ENCODE peak calls at places on chromosomes 3 and 15, in nine cellular contexts. One of them, this sample, is unnamed.

GRCh38 chr15:84749111-84749991 is 959 bp downstream of the ZNF592 start:
- DNase-seq in psoas muscle: peak; percentile 47
- DNase-seq in adrenal gland: peak; percentile 69
- DNase-seq in bronchial epithelial cell: no peak
- DNase-seq in lower leg skin: peak; percentile 87
- DNase-seq in mucosa of descending colon: peak; percentile 67
- DNase-seq in coronary artery: peak; percentile 78
- DNase-seq in heart left ventricle: peak; percentile 51
- DNase-seq in epithelial cell of esophagus: peak; percentile 34
- DNase-seq in this sample: no peak

GRCh38 chr3:132311860-132312259 is 5.3 kb upstream of the ACP3 start:
- DNase-seq in psoas muscle: no peak
- DNase-seq in adrenal gland: no peak
- DNase-seq in bronchial epithelial cell: no peak
- DNase-seq in lower leg skin: no peak
- DNase-seq in mucosa of descending colon: no peak
- DNase-seq in coronary artery: no peak
- DNase-seq in heart left ventricle: no peak
- DNase-seq in epithelial cell of esophagus: no peak
- DNase-seq in this sample: no peak

GRCh38 chr15:57654136-57654845 is 52.2 kb upstream of the POLR2M start:
- DNase-seq in psoas muscle: no peak
- DNase-seq in adrenal gland: no peak
- DNase-seq in bronchial epithelial cell: peak; percentile 46
- DNase-seq in lower leg skin: no peak
- DNase-seq in mucosa of descending colon: no peak
- DNase-seq in coronary artery: no peak
- DNase-seq in heart left ventricle: no peak
- DNase-seq in epithelial cell of esophagus: peak; percentile 62
- DNase-seq in this sample: peak; percentile 16

GRCh38 chr3:65938147-65938546 is 100.6 kb downstream of the MAGI1 start:
- DNase-seq in psoas muscle: no peak
- DNase-seq in adrenal gland: no peak
- DNase-seq in bronchial epithelial cell: no peak
- DNase-seq in lower leg skin: no peak
- DNase-seq in mucosa of descending colon: no peak
- DNase-seq in coronary artery: no peak
- DNase-seq in heart left ventricle: no peak
- DNase-seq in epithelial cell of esophagus: no peak
- DNase-seq in this sample: no peak

GRCh38 chr3:66554178-66554577 is 53.4 kb upstream of the LRIG1 start:
- DNase-seq in psoas muscle: no peak
- DNase-seq in adrenal gland: no peak
- DNase-seq in bronchial epithelial cell: peak; percentile 30
- DNase-seq in lower leg skin: no peak
- DNase-seq in mucosa of descending colon: no peak
- DNase-seq in coronary artery: no peak
- DNase-seq in heart left ventricle: no peak
- DNase-seq in epithelial cell of esophagus: peak; percentile 11
- DNase-seq in this sample: peak; percentile 10

GRCh38 chr15:64686130-64686735 is 89.2 kb downstream of the RBPMS2 start:
- DNase-seq in psoas muscle: no peak
- DNase-seq in adrenal gland: peak; percentile 53
- DNase-seq in bronchial epithelial cell: peak; percentile 45
- DNase-seq in lower leg skin: no peak
- DNase-seq in mucosa of descending colon: no peak
- DNase-seq in coronary artery: no peak
- DNase-seq in heart left ventricle: no peak
- DNase-seq in epithelial cell of esophagus: peak; percentile 58
- DNase-seq in this sample: no peak

GRCh38 chr3:175057406-175057805 is 198.3 kb downstream of the NAALADL2 start:
- DNase-seq in psoas muscle: no peak
- DNase-seq in adrenal gland: no peak
- DNase-seq in bronchial epithelial cell: no peak
- DNase-seq in lower leg skin: no peak
- DNase-seq in mucosa of descending colon: no peak
- DNase-seq in coronary artery: no peak
- DNase-seq in heart left ventricle: no peak
- DNase-seq in epithelial cell of esophagus: no peak
- DNase-seq in this sample: no peak

GRCh38 chr3:32175607-32176197 is 62.8 kb upstream of the CMTM8 start:
- DNase-seq in psoas muscle: no peak
- DNase-seq in adrenal gland: peak; percentile 68
- DNase-seq in bronchial epithelial cell: peak; percentile 49
- DNase-seq in lower leg skin: peak; percentile 43
- DNase-seq in mucosa of descending colon: no peak
- DNase-seq in coronary artery: no peak
- DNase-seq in heart left ventricle: no peak
- DNase-seq in epithelial cell of esophagus: peak; percentile 71
- DNase-seq in this sample: peak; percentile 26

GRCh38 chr3:196659901-196660351 is 20.4 kb downstream of the NRROS start:
- DNase-seq in psoas muscle: no peak
- DNase-seq in adrenal gland: no peak
- DNase-seq in bronchial epithelial cell: no peak
- DNase-seq in lower leg skin: no peak
- DNase-seq in mucosa of descending colon: no peak
- DNase-seq in coronary artery: no peak
- DNase-seq in heart left ventricle: no peak
- DNase-seq in epithelial cell of esophagus: no peak
- DNase-seq in this sample: no peak

GRCh38 chr15:52171807-52172206 is 19.4 kb downstream of the GNB5 start:
- DNase-seq in psoas muscle: no peak
- DNase-seq in adrenal gland: no peak
- DNase-seq in bronchial epithelial cell: no peak
- DNase-seq in lower leg skin: peak; percentile 40
- DNase-seq in mucosa of descending colon: no peak
- DNase-seq in coronary artery: no peak
- DNase-seq in heart left ventricle: no peak
- DNase-seq in epithelial cell of esophagus: no peak
- DNase-seq in this sample: no peak

GRCh38 chr15:52171386-52171785 is 19.8 kb downstream of the GNB5 start:
- DNase-seq in psoas muscle: no peak
- DNase-seq in adrenal gland: no peak
- DNase-seq in bronchial epithelial cell: no peak
- DNase-seq in lower leg skin: peak; percentile 12
- DNase-seq in mucosa of descending colon: no peak
- DNase-seq in coronary artery: no peak
- DNase-seq in heart left ventricle: no peak
- DNase-seq in epithelial cell of esophagus: no peak
- DNase-seq in this sample: no peak

GRCh38 chr15:52178765-52179164 is 12.4 kb downstream of the GNB5 start:
- DNase-seq in psoas muscle: no peak
- DNase-seq in adrenal gland: no peak
- DNase-seq in bronchial epithelial cell: no peak
- DNase-seq in lower leg skin: peak; percentile 81
- DNase-seq in mucosa of descending colon: no peak
- DNase-seq in coronary artery: no peak
- DNase-seq in heart left ventricle: no peak
- DNase-seq in epithelial cell of esophagus: no peak
- DNase-seq in this sample: no peak

DNA sequence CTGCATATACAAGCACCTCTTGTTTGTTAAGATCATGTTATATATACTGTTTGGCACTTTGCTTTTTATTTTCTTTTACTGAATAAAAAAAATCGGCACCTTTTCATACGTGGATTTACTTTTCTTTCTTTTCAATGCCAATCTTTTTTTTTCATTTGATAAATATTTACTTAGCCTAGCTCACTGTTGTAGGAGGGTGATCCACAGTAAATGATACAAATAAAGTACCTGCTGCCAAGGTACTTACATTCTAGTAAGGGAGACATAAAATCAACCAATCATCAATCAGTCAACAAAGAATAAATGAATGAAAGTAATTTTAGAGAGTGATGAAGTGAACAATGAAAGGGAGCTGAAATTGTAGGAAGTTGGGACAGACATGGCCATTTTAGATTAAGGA is 18.3 kb downstream of the GNB5 start:
- DNase-seq in psoas muscle: no peak
- DNase-seq in adrenal gland: no peak
- DNase-seq in bronchial epithelial cell: no peak
- DNase-seq in lower leg skin: no peak
- DNase-seq in mucosa of descending colon: no peak
- DNase-seq in coronary artery: no peak
- DNase-seq in heart left ventricle: no peak
- DNase-seq in epithelial cell of esophagus: no peak
- DNase-seq in this sample: no peak
- H3K4me3 ChIP-seq in psoas muscle: no peak overlapping the region
- H3K4me3 ChIP-seq in adrenal gland: no peak overlapping the region
- H3K4me3 ChIP-seq in bronchial epithelial cell: no peak overlapping the region
- H3K4me3 ChIP-seq in lower leg skin: no peak overlapping the region
- H3K4me3 ChIP-seq in mucosa of descending colon: no peak overlapping the region
- H3K4me3 ChIP-seq in coronary artery: no peak overlapping the region
- H3K4me3 ChIP-seq in heart left ventricle: no peak overlapping the region
- H3K4me3 ChIP-seq in epithelial cell of esophagus: no peak overlapping the region
- H3K4me3 ChIP-seq in this sample: no peak overlapping the region

GRCh38 chr3:187705164-187705563 is 2.8 kb upstream of the RTP2 start:
- DNase-seq in psoas muscle: no peak
- DNase-seq in adrenal gland: no peak
- DNase-seq in bronchial epithelial cell: no peak
- DNase-seq in lower leg skin: no peak
- DNase-seq in mucosa of descending colon: no peak
- DNase-seq in coronary artery: no peak
- DNase-seq in heart left ventricle: no peak
- DNase-seq in epithelial cell of esophagus: peak; percentile 18
- DNase-seq in this sample: no peak

GRCh38 chr3:187713504-187713903 is 11.1 kb upstream of the RTP2 start:
- DNase-seq in psoas muscle: no peak
- DNase-seq in adrenal gland: peak; percentile 46
- DNase-seq in bronchial epithelial cell: peak; percentile 31
- DNase-seq in lower leg skin: no peak
- DNase-seq in mucosa of descending colon: no peak
- DNase-seq in coronary artery: no peak
- DNase-seq in heart left ventricle: no peak
- DNase-seq in epithelial cell of esophagus: peak; percentile 38
- DNase-seq in this sample: no peak

GRCh38 chr3:187708696-187709095 is 6.3 kb upstream of the RTP2 start:
- DNase-seq in psoas muscle: no peak
- DNase-seq in adrenal gland: no peak
- DNase-seq in bronchial epithelial cell: no peak
- DNase-seq in lower leg skin: no peak
- DNase-seq in mucosa of descending colon: no peak
- DNase-seq in coronary artery: no peak
- DNase-seq in heart left ventricle: no peak
- DNase-seq in epithelial cell of esophagus: no peak
- DNase-seq in this sample: no peak

GRCh38 chr3:187706966-187707365 is 4.6 kb upstream of the RTP2 start:
- DNase-seq in psoas muscle: no peak
- DNase-seq in adrenal gland: peak; percentile 68
- DNase-seq in bronchial epithelial cell: no peak
- DNase-seq in lower leg skin: no peak
- DNase-seq in mucosa of descending colon: no peak
- DNase-seq in coronary artery: no peak
- DNase-seq in heart left ventricle: peak; percentile 46
- DNase-seq in epithelial cell of esophagus: no peak
- DNase-seq in this sample: no peak

DNA sequence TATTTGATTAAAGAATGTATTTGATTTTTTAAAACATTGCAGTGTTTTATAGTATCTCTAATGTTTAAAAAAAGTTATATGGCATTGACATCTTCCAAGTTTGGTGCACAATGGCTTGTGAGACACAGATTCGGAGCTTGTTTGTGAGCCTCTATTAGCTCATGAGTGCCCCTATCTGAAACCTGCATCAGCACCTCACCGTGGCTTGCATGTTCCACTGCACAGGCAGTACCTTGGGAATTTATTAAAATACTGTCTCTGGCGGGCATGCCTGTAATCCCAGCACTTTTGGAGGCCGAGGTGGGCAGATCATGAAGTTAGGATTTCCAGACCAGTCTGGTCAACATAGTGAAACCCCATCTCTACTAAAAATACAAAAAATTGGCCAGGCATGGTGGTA is 6.8 kb upstream of the RTP2 start:
- DNase-seq in psoas muscle: no peak
- DNase-seq in adrenal gland: no peak
- DNase-seq in bronchial epithelial cell: no peak
- DNase-seq in lower leg skin: no peak
- DNase-seq in mucosa of descending colon: no peak
- DNase-seq in coronary artery: no peak
- DNase-seq in heart left ventricle: no peak
- DNase-seq in epithelial cell of esophagus: no peak
- DNase-seq in this sample: no peak
- TF ChIP-seq CTCF in psoas muscle: no peak
- TF ChIP-seq CTCF in adrenal gland: no peak
- TF ChIP-seq CTCF in bronchial epithelial cell: no peak
- TF ChIP-seq CTCF in lower leg skin: no peak
- TF ChIP-seq CTCF in mucosa of descending colon: no peak
- TF ChIP-seq CTCF in coronary artery: no peak
- TF ChIP-seq CTCF in heart left ventricle: no peak
- TF ChIP-seq CTCF in epithelial cell of esophagus: no peak
- TF ChIP-seq CTCF in this sample: no peak

GRCh38 chr15:48644498-48644826 is 1.0 kb downstream of the FBN1 start:
- DNase-seq in psoas muscle: peak; percentile 55
- DNase-seq in adrenal gland: peak; percentile 39
- DNase-seq in bronchial epithelial cell: no peak
- DNase-seq in lower leg skin: no peak
- DNase-seq in mucosa of descending colon: no peak
- DNase-seq in coronary artery: peak; percentile 80
- DNase-seq in heart left ventricle: peak; percentile 47
- DNase-seq in epithelial cell of esophagus: peak; percentile 24
- DNase-seq in this sample: no peak
- H3K4me3 ChIP-seq in psoas muscle: peak overlapping the region; percentile 67
- H3K4me3 ChIP-seq in adrenal gland: peak overlapping the region; percentile 74
- H3K4me3 ChIP-seq in bronchial epithelial cell: no peak overlapping the region
- H3K4me3 ChIP-seq in lower leg skin: peak overlapping the region; percentile 51
- H3K4me3 ChIP-seq in mucosa of descending colon: no peak overlapping the region
- H3K4me3 ChIP-seq in coronary artery: peak overlapping the region; percentile 94
- H3K4me3 ChIP-seq in heart left ventricle: peak overlapping the region; percentile 89
- H3K4me3 ChIP-seq in epithelial cell of esophagus: peak overlapping the region; percentile 16
- H3K4me3 ChIP-seq in this sample: peak overlapping the region; percentile 88

GRCh38 chr3:168889666-168890065 is 773.8 kb downstream of the MECOM start:
- DNase-seq in psoas muscle: no peak
- DNase-seq in adrenal gland: no peak
- DNase-seq in bronchial epithelial cell: peak; percentile 34
- DNase-seq in lower leg skin: no peak
- DNase-seq in mucosa of descending colon: no peak
- DNase-seq in coronary artery: no peak
- DNase-seq in heart left ventricle: no peak
- DNase-seq in epithelial cell of esophagus: peak; percentile 33
- DNase-seq in this sample: no peak
- TF ChIP-seq CTCF in psoas muscle: no peak
- TF ChIP-seq CTCF in adrenal gland: no peak
- TF ChIP-seq CTCF in bronchial epithelial cell: peak; percentile 49
- TF ChIP-seq CTCF in lower leg skin: no peak
- TF ChIP-seq CTCF in mucosa of descending colon: no peak
- TF ChIP-seq CTCF in coronary artery: no peak
- TF ChIP-seq CTCF in heart left ventricle: no peak
- TF ChIP-seq CTCF in epithelial cell of esophagus: peak; percentile 59
- TF ChIP-seq CTCF in this sample: no peak

DNA sequence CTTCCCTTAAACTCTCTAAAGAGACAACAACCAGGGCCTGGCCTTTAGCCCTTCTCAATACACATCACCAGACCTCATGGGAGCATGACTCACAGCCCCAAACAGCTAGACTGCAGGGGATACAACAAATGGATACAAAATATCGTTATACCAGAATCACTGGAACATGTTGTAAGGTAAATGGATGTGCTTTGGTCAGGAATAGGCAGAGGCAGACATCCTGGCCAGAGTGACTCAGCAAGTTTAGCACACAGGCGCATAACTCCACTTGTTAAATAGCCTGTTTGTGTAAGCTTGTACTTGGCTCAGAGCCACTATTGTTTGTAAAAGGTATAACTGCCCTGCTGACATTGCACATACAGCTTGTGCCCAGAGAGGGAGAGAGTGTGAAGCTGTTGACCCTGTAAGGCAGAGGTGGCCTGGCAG is 18.3 kb downstream of the TMED3 start:
- DNase-seq in psoas muscle: no peak
- DNase-seq in adrenal gland: no peak
- DNase-seq in bronchial epithelial cell: peak; percentile 79
- DNase-seq in lower leg skin: no peak
- DNase-seq in mucosa of descending colon: no peak
- DNase-seq in coronary artery: no peak
- DNase-seq in heart left ventricle: no peak
- DNase-seq in epithelial cell of esophagus: peak; percentile 74
- DNase-seq in this sample: no peak
- H3K4me3 ChIP-seq in psoas muscle: no peak overlapping the region
- H3K4me3 ChIP-seq in adrenal gland: no peak overlapping the region
- H3K4me3 ChIP-seq in bronchial epithelial cell: no peak overlapping the region
- H3K4me3 ChIP-seq in lower leg skin: no peak overlapping the region
- H3K4me3 ChIP-seq in mucosa of descending colon: no peak overlapping the region
- H3K4me3 ChIP-seq in coronary artery: no peak overlapping the region
- H3K4me3 ChIP-seq in heart left ventricle: no peak overlapping the region
- H3K4me3 ChIP-seq in epithelial cell of esophagus: no peak overlapping the region
- H3K4me3 ChIP-seq in this sample: no peak overlapping the region